ENCODE peak calls at places on chromosomes 2 and 18, in six cellular contexts. One of them, this sample, is unnamed.

GRCh38 chr2:156511112-156511511 is 74.9 kb downstream of the GPD2 start:
- DNase-seq in activated CD8-positive, alpha-beta memory T cell treated with anti-CD3 and anti-CD28 coated beads for 4 hours: no peak
- DNase-seq in HuH-7.5: no peak
- DNase-seq in EL: no peak
- DNase-seq in stimulated activated CD4-positive, alpha-beta T cell treated with anti-CD3 and anti-CD28 coated beads, Interleukin-2, amount 100 ng/mL, for 48 hours: no peak
- DNase-seq in T-helper 2 cell: no peak
- DNase-seq in this sample: no peak

GRCh38 chr2:183192343-183192742 is 68.1 kb downstream of the NUP35 start:
- DNase-seq in activated CD8-positive, alpha-beta memory T cell treated with anti-CD3 and anti-CD28 coated beads for 4 hours: no peak
- DNase-seq in HuH-7.5: no peak
- DNase-seq in EL: no peak
- DNase-seq in stimulated activated CD4-positive, alpha-beta T cell treated with anti-CD3 and anti-CD28 coated beads, Interleukin-2, amount 100 ng/mL, for 48 hours: no peak
- DNase-seq in T-helper 2 cell: no peak
- DNase-seq in this sample: no peak

GRCh38 chr2:97664636-97664970 is 759 bp upstream of the ACTR1B start:
- DNase-seq in activated CD8-positive, alpha-beta memory T cell treated with anti-CD3 and anti-CD28 coated beads for 4 hours: no peak
- DNase-seq in HuH-7.5: no peak
- DNase-seq in EL: peak
- DNase-seq in stimulated activated CD4-positive, alpha-beta T cell treated with anti-CD3 and anti-CD28 coated beads, Interleukin-2, amount 100 ng/mL, for 48 hours: no peak
- DNase-seq in T-helper 2 cell: no peak
- DNase-seq in this sample: no peak

GRCh38 chr2:61951876-61952275 is 46.4 kb downstream of the COMMD1 start:
- DNase-seq in activated CD8-positive, alpha-beta memory T cell treated with anti-CD3 and anti-CD28 coated beads for 4 hours: no peak
- DNase-seq in HuH-7.5: no peak
- DNase-seq in EL: no peak
- DNase-seq in stimulated activated CD4-positive, alpha-beta T cell treated with anti-CD3 and anti-CD28 coated beads, Interleukin-2, amount 100 ng/mL, for 48 hours: no peak
- DNase-seq in T-helper 2 cell: no peak
- DNase-seq in this sample: no peak

GRCh38 chr2:224847961-224848850 is 132.0 kb upstream of the CCDC195 start:
- DNase-seq in activated CD8-positive, alpha-beta memory T cell treated with anti-CD3 and anti-CD28 coated beads for 4 hours: no peak
- DNase-seq in HuH-7.5: no peak
- DNase-seq in EL: peak
- DNase-seq in stimulated activated CD4-positive, alpha-beta T cell treated with anti-CD3 and anti-CD28 coated beads, Interleukin-2, amount 100 ng/mL, for 48 hours: no peak
- DNase-seq in T-helper 2 cell: no peak
- DNase-seq in this sample: no peak

GRCh38 chr18:54247488-54248175 is 21.7 kb upstream of the POLI start:
- DNase-seq in activated CD8-positive, alpha-beta memory T cell treated with anti-CD3 and anti-CD28 coated beads for 4 hours: no peak
- DNase-seq in HuH-7.5: no peak
- DNase-seq in EL: no peak
- DNase-seq in stimulated activated CD4-positive, alpha-beta T cell treated with anti-CD3 and anti-CD28 coated beads, Interleukin-2, amount 100 ng/mL, for 48 hours: no peak
- DNase-seq in T-helper 2 cell: no peak
- DNase-seq in this sample: no peak

GRCh38 chr2:48249631-48250473 is 280.1 kb upstream of the STON1 start:
- DNase-seq in activated CD8-positive, alpha-beta memory T cell treated with anti-CD3 and anti-CD28 coated beads for 4 hours: no peak
- DNase-seq in HuH-7.5: peak
- DNase-seq in EL: peak
- DNase-seq in stimulated activated CD4-positive, alpha-beta T cell treated with anti-CD3 and anti-CD28 coated beads, Interleukin-2, amount 100 ng/mL, for 48 hours: no peak
- DNase-seq in T-helper 2 cell: no peak
- DNase-seq in this sample: peak

GRCh38 chr2:237752761-237753165 is 45.8 kb upstream of the RBM44 start:
- DNase-seq in activated CD8-positive, alpha-beta memory T cell treated with anti-CD3 and anti-CD28 coated beads for 4 hours: no peak
- DNase-seq in HuH-7.5: no peak
- DNase-seq in EL: no peak
- DNase-seq in stimulated activated CD4-positive, alpha-beta T cell treated with anti-CD3 and anti-CD28 coated beads, Interleukin-2, amount 100 ng/mL, for 48 hours: no peak
- DNase-seq in T-helper 2 cell: peak
- DNase-seq in this sample: no peak

GRCh38 chr18:48023334-48024008 is 93.0 kb upstream of the SMAD2 start:
- DNase-seq in activated CD8-positive, alpha-beta memory T cell treated with anti-CD3 and anti-CD28 coated beads for 4 hours: no peak
- DNase-seq in HuH-7.5: peak
- DNase-seq in EL: peak
- DNase-seq in stimulated activated CD4-positive, alpha-beta T cell treated with anti-CD3 and anti-CD28 coated beads, Interleukin-2, amount 100 ng/mL, for 48 hours: no peak
- DNase-seq in T-helper 2 cell: peak
- DNase-seq in this sample: peak

GRCh38 chr2:145874466-145874865 is 1354.5 kb upstream of the ZEB2 start:
- DNase-seq in activated CD8-positive, alpha-beta memory T cell treated with anti-CD3 and anti-CD28 coated beads for 4 hours: no peak
- DNase-seq in HuH-7.5: no peak
- DNase-seq in EL: peak
- DNase-seq in stimulated activated CD4-positive, alpha-beta T cell treated with anti-CD3 and anti-CD28 coated beads, Interleukin-2, amount 100 ng/mL, for 48 hours: no peak
- DNase-seq in T-helper 2 cell: no peak
- DNase-seq in this sample: no peak

GRCh38 chr2:96088340-96089335 is 27.7 kb downstream of the ADRA2B start:
- DNase-seq in activated CD8-positive, alpha-beta memory T cell treated with anti-CD3 and anti-CD28 coated beads for 4 hours: no peak
- DNase-seq in HuH-7.5: no peak
- DNase-seq in EL: no peak
- DNase-seq in stimulated activated CD4-positive, alpha-beta T cell treated with anti-CD3 and anti-CD28 coated beads, Interleukin-2, amount 100 ng/mL, for 48 hours: no peak
- DNase-seq in T-helper 2 cell: no peak
- DNase-seq in this sample: no peak

GRCh38 chr18:11175266-11175947 is 26.0 kb upstream of the PIEZO2 start:
- DNase-seq in activated CD8-positive, alpha-beta memory T cell treated with anti-CD3 and anti-CD28 coated beads for 4 hours: no peak
- DNase-seq in HuH-7.5: no peak
- DNase-seq in EL: peak
- DNase-seq in stimulated activated CD4-positive, alpha-beta T cell treated with anti-CD3 and anti-CD28 coated beads, Interleukin-2, amount 100 ng/mL, for 48 hours: no peak
- DNase-seq in T-helper 2 cell: no peak
- DNase-seq in this sample: no peak

GRCh38 chr2:163664610-163665009 is 71.2 kb downstream of the FIGN start:
- DNase-seq in activated CD8-positive, alpha-beta memory T cell treated with anti-CD3 and anti-CD28 coated beads for 4 hours: no peak
- DNase-seq in HuH-7.5: no peak
- DNase-seq in EL: peak
- DNase-seq in stimulated activated CD4-positive, alpha-beta T cell treated with anti-CD3 and anti-CD28 coated beads, Interleukin-2, amount 100 ng/mL, for 48 hours: no peak
- DNase-seq in T-helper 2 cell: no peak
- DNase-seq in this sample: peak

GRCh38 chr2:105747997-105748396 is 3.3 kb downstream of the NCK2 start:
- DNase-seq in activated CD8-positive, alpha-beta memory T cell treated with anti-CD3 and anti-CD28 coated beads for 4 hours: no peak
- DNase-seq in HuH-7.5: no peak
- DNase-seq in EL: no peak
- DNase-seq in stimulated activated CD4-positive, alpha-beta T cell treated with anti-CD3 and anti-CD28 coated beads, Interleukin-2, amount 100 ng/mL, for 48 hours: no peak
- DNase-seq in T-helper 2 cell: peak
- DNase-seq in this sample: no peak

GRCh38 chr18:5309888-5310470 is 14.5 kb upstream of the ZBTB14 start:
- DNase-seq in activated CD8-positive, alpha-beta memory T cell treated with anti-CD3 and anti-CD28 coated beads for 4 hours: no peak
- DNase-seq in HuH-7.5: no peak
- DNase-seq in EL: no peak
- DNase-seq in stimulated activated CD4-positive, alpha-beta T cell treated with anti-CD3 and anti-CD28 coated beads, Interleukin-2, amount 100 ng/mL, for 48 hours: no peak
- DNase-seq in T-helper 2 cell: peak
- DNase-seq in this sample: no peak

GRCh38 chr2:241967096-241967495 is 97.6 kb downstream of the RTP5 start:
- DNase-seq in activated CD8-positive, alpha-beta memory T cell treated with anti-CD3 and anti-CD28 coated beads for 4 hours: no peak
- DNase-seq in HuH-7.5: no peak
- DNase-seq in EL: no peak
- DNase-seq in stimulated activated CD4-positive, alpha-beta T cell treated with anti-CD3 and anti-CD28 coated beads, Interleukin-2, amount 100 ng/mL, for 48 hours: no peak
- DNase-seq in T-helper 2 cell: no peak
- DNase-seq in this sample: no peak

GRCh38 chr2:223474893-223475292 is 127.3 kb downstream of the SCG2 start:
- DNase-seq in activated CD8-positive, alpha-beta memory T cell treated with anti-CD3 and anti-CD28 coated beads for 4 hours: no peak
- DNase-seq in HuH-7.5: no peak
- DNase-seq in EL: no peak
- DNase-seq in stimulated activated CD4-positive, alpha-beta T cell treated with anti-CD3 and anti-CD28 coated beads, Interleukin-2, amount 100 ng/mL, for 48 hours: no peak
- DNase-seq in T-helper 2 cell: no peak
- DNase-seq in this sample: no peak

GRCh38 chr18:48428494-48429177 is 19.5 kb upstream of the ZBTB7C start:
- DNase-seq in activated CD8-positive, alpha-beta memory T cell treated with anti-CD3 and anti-CD28 coated beads for 4 hours: no peak
- DNase-seq in HuH-7.5: no peak
- DNase-seq in EL: no peak
- DNase-seq in stimulated activated CD4-positive, alpha-beta T cell treated with anti-CD3 and anti-CD28 coated beads, Interleukin-2, amount 100 ng/mL, for 48 hours: no peak
- DNase-seq in T-helper 2 cell: no peak
- DNase-seq in this sample: no peak

GRCh38 chr2:15719566-15720313 is 128.1 kb downstream of the DDX1 start:
- DNase-seq in activated CD8-positive, alpha-beta memory T cell treated with anti-CD3 and anti-CD28 coated beads for 4 hours: no peak
- DNase-seq in HuH-7.5: no peak
- DNase-seq in EL: no peak
- DNase-seq in stimulated activated CD4-positive, alpha-beta T cell treated with anti-CD3 and anti-CD28 coated beads, Interleukin-2, amount 100 ng/mL, for 48 hours: no peak
- DNase-seq in T-helper 2 cell: no peak
- DNase-seq in this sample: no peak

GRCh38 chr2:102237176-102237575 is 50.4 kb downstream of the IL1RL2 start:
- DNase-seq in activated CD8-positive, alpha-beta memory T cell treated with anti-CD3 and anti-CD28 coated beads for 4 hours: no peak
- DNase-seq in HuH-7.5: no peak
- DNase-seq in EL: no peak
- DNase-seq in stimulated activated CD4-positive, alpha-beta T cell treated with anti-CD3 and anti-CD28 coated beads, Interleukin-2, amount 100 ng/mL, for 48 hours: no peak
- DNase-seq in T-helper 2 cell: no peak
- DNase-seq in this sample: no peak

GRCh38 chr18:71362140-71362539 is 1073.3 kb downstream of the SOCS6 start:
- DNase-seq in activated CD8-positive, alpha-beta memory T cell treated with anti-CD3 and anti-CD28 coated beads for 4 hours: no peak
- DNase-seq in HuH-7.5: no peak
- DNase-seq in EL: no peak
- DNase-seq in stimulated activated CD4-positive, alpha-beta T cell treated with anti-CD3 and anti-CD28 coated beads, Interleukin-2, amount 100 ng/mL, for 48 hours: no peak
- DNase-seq in T-helper 2 cell: no peak
- DNase-seq in this sample: no peak

GRCh38 chr2:37378411-37378810 is 34.0 kb downstream of the QPCT start:
- DNase-seq in activated CD8-positive, alpha-beta memory T cell treated with anti-CD3 and anti-CD28 coated beads for 4 hours: no peak
- DNase-seq in HuH-7.5: no peak
- DNase-seq in EL: peak
- DNase-seq in stimulated activated CD4-positive, alpha-beta T cell treated with anti-CD3 and anti-CD28 coated beads, Interleukin-2, amount 100 ng/mL, for 48 hours: no peak
- DNase-seq in T-helper 2 cell: no peak
- DNase-seq in this sample: peak

GRCh38 chr2:36476411-36476810 is 120.8 kb downstream of the CRIM1 start:
- DNase-seq in activated CD8-positive, alpha-beta memory T cell treated with anti-CD3 and anti-CD28 coated beads for 4 hours: no peak
- DNase-seq in HuH-7.5: no peak
- DNase-seq in EL: peak
- DNase-seq in stimulated activated CD4-positive, alpha-beta T cell treated with anti-CD3 and anti-CD28 coated beads, Interleukin-2, amount 100 ng/mL, for 48 hours: no peak
- DNase-seq in T-helper 2 cell: no peak
- DNase-seq in this sample: no peak

GRCh38 chr18:74514860-74515495 is 18.8 kb downstream of the CNDP2 start:
- DNase-seq in activated CD8-positive, alpha-beta memory T cell treated with anti-CD3 and anti-CD28 coated beads for 4 hours: no peak
- DNase-seq in HuH-7.5: no peak
- DNase-seq in EL: no peak
- DNase-seq in stimulated activated CD4-positive, alpha-beta T cell treated with anti-CD3 and anti-CD28 coated beads, Interleukin-2, amount 100 ng/mL, for 48 hours: no peak
- DNase-seq in T-helper 2 cell: no peak
- DNase-seq in this sample: no peak

GRCh38 chr18:45666006-45666405 is 50.7 kb downstream of the SLC14A2 start:
- DNase-seq in activated CD8-positive, alpha-beta memory T cell treated with anti-CD3 and anti-CD28 coated beads for 4 hours: no peak
- DNase-seq in HuH-7.5: no peak
- DNase-seq in EL: no peak
- DNase-seq in stimulated activated CD4-positive, alpha-beta T cell treated with anti-CD3 and anti-CD28 coated beads, Interleukin-2, amount 100 ng/mL, for 48 hours: no peak
- DNase-seq in T-helper 2 cell: peak
- DNase-seq in this sample: no peak

GRCh38 chr2:224412064-224412921 is 10.4 kb upstream of the FAM124B start:
- DNase-seq in activated CD8-positive, alpha-beta memory T cell treated with anti-CD3 and anti-CD28 coated beads for 4 hours: no peak
- DNase-seq in HuH-7.5: no peak
- DNase-seq in EL: peak
- DNase-seq in stimulated activated CD4-positive, alpha-beta T cell treated with anti-CD3 and anti-CD28 coated beads, Interleukin-2, amount 100 ng/mL, for 48 hours: no peak
- DNase-seq in T-helper 2 cell: peak
- DNase-seq in this sample: no peak

GRCh38 chr2:218397502-218398436 is 1.9 kb upstream of the CTDSP1 start:
- DNase-seq in activated CD8-positive, alpha-beta memory T cell treated with anti-CD3 and anti-CD28 coated beads for 4 hours: no peak
- DNase-seq in HuH-7.5: peak
- DNase-seq in EL: peak
- DNase-seq in stimulated activated CD4-positive, alpha-beta T cell treated with anti-CD3 and anti-CD28 coated beads, Interleukin-2, amount 100 ng/mL, for 48 hours: peak
- DNase-seq in T-helper 2 cell: peak
- DNase-seq in this sample: peak

GRCh38 chr18:42706618-42707017 is 408.9 kb downstream of the RIT2 start:
- DNase-seq in activated CD8-positive, alpha-beta memory T cell treated with anti-CD3 and anti-CD28 coated beads for 4 hours: no peak
- DNase-seq in HuH-7.5: no peak
- DNase-seq in EL: no peak
- DNase-seq in stimulated activated CD4-positive, alpha-beta T cell treated with anti-CD3 and anti-CD28 coated beads, Interleukin-2, amount 100 ng/mL, for 48 hours: no peak
- DNase-seq in T-helper 2 cell: no peak
- DNase-seq in this sample: no peak

GRCh38 chr2:134272831-134273230 is 19.0 kb downstream of the MGAT5 start:
- DNase-seq in activated CD8-positive, alpha-beta memory T cell treated with anti-CD3 and anti-CD28 coated beads for 4 hours: no peak
- DNase-seq in HuH-7.5: no peak
- DNase-seq in EL: no peak
- DNase-seq in stimulated activated CD4-positive, alpha-beta T cell treated with anti-CD3 and anti-CD28 coated beads, Interleukin-2, amount 100 ng/mL, for 48 hours: no peak
- DNase-seq in T-helper 2 cell: no peak
- DNase-seq in this sample: no peak

GRCh38 chr2:52238782-52239181 is 1206.8 kb upstream of the NRXN1 start:
- DNase-seq in activated CD8-positive, alpha-beta memory T cell treated with anti-CD3 and anti-CD28 coated beads for 4 hours: no peak
- DNase-seq in HuH-7.5: no peak
- DNase-seq in EL: no peak
- DNase-seq in stimulated activated CD4-positive, alpha-beta T cell treated with anti-CD3 and anti-CD28 coated beads, Interleukin-2, amount 100 ng/mL, for 48 hours: no peak
- DNase-seq in T-helper 2 cell: no peak
- DNase-seq in this sample: no peak

GRCh38 chr18:79396431-79397287 is 929 bp downstream of the NFATC1 start:
- DNase-seq in activated CD8-positive, alpha-beta memory T cell treated with anti-CD3 and anti-CD28 coated beads for 4 hours: no peak
- DNase-seq in HuH-7.5: no peak
- DNase-seq in EL: peak
- DNase-seq in stimulated activated CD4-positive, alpha-beta T cell treated with anti-CD3 and anti-CD28 coated beads, Interleukin-2, amount 100 ng/mL, for 48 hours: no peak
- DNase-seq in T-helper 2 cell: peak
- DNase-seq in this sample: no peak